ENCODE peak calls at places on chromosome 10, in six cellular contexts. P, N, X, O, Q and C are unnamed samples.

GRCh38 chr10:119020627-119020946 is 8.9 kb upstream of the NANOS1 start:
- DNase-seq in Q (no peak), N (no peak), P (no peak), O (no peak), X (no peak), C (no peak)

GRCh38 chr10:116611153-116611545 is 9.6 kb upstream of the PNLIPRP2 start:
- DNase-seq in N (no peak), X (no peak), O (no peak), P (peak; percentile 67), Q (no peak), C (no peak)

GRCh38 chr10:21372651-21373410 is 152.7 kb downstream of the SKIDA1 start:
- DNase-seq in O (no peak), Q (no peak), X (peak; percentile 86), N (peak; percentile 66), P (peak; percentile 60), C (no peak)

GRCh38 chr10:133370026-133370786 is 2.9 kb downstream of the ECHS1 start:
- DNase-seq in O (no peak), Q (no peak), N (no peak), X (no peak), P (no peak), C (no peak)

GRCh38 chr10:118983263-118983662 is 46.3 kb upstream of the NANOS1 start:
- DNase-seq in Q (no peak), P (no peak), O (no peak), X (no peak), N (no peak), C (no peak)

GRCh38 chr10:21172774-21173432 is 275.8 kb upstream of the NEBL start:
- DNase-seq in X (no peak), N (no peak), O (no peak), Q (peak; percentile 70), P (peak; percentile 50), C (no peak)

GRCh38 chr10:71136036-71136690 is 76.2 kb upstream of the UNC5B start:
- DNase-seq in X (no peak), N (no peak), O (no peak), P (no peak), Q (no peak), C (no peak)

GRCh38 chr10:72611783-72612182 is 14.1 kb downstream of the MICU1 start:
- DNase-seq in X (no peak), P (no peak), O (no peak), Q (no peak), N (no peak), C (no peak)

GRCh38 chr10:60549686-60550085 is 160.0 kb upstream of the ANK3 start:
- DNase-seq in P (no peak), N (no peak), X (peak; percentile 52), Q (no peak), O (no peak), C (no peak)

GRCh38 chr10:72334196-72334831 is 20.4 kb downstream of the DNAJB12 start:
- DNase-seq in O (no peak), P (peak; percentile 63), N (peak; percentile 52), X (no peak), Q (no peak), C (no peak)